ENCODE peak calls at places on chromosomes 1 and 21, in four cellular contexts. T is mesendoderm, C is IMR-90, K is H1. G is an unnamed sample.

GRCh38 chr1:51684776-51685175 is 67.9 kb downstream of the OSBPL9 start:
- DNase-seq in T (no peak), C (no peak), K (no peak), G (no peak)

GRCh38 chr1:207695943-207696342 is 51.0 kb downstream of the CR1L start:
- DNase-seq in T (no peak), C (no peak), K (no peak), G (peak; percentile 38)

GRCh38 chr1:99808391-99809115 is 41.6 kb upstream of the AGL start:
- DNase-seq in T (peak; percentile 93), C (peak; percentile 96), K (no peak), G (peak; percentile 37)

GRCh38 chr1:243946946-243947345 is 96.9 kb upstream of the AKT3 start:
- DNase-seq in T (peak; percentile 95), C (no peak), K (peak; percentile 67), G (peak; percentile 76)

GRCh38 chr1:109214695-109215623 is 1.2 kb downstream of the SARS1 start:
- DNase-seq in T (peak; percentile 93), C (peak; percentile 95), K (no peak), G (no peak)

GRCh38 chr1:26302733-26303405 is 3.6 kb downstream of the UBXN11 start:
- DNase-seq in T (peak; percentile 82), C (peak; percentile 88), K (no peak), G (no peak)

GRCh38 chr1:90716552-90717355 is at the start of gene BARHL2:
- DNase-seq in T (peak; percentile 58), C (no peak), K (peak; percentile 76), G (peak; percentile 68)

GRCh38 chr1:246552110-246552509 is 14.0 kb downstream of the TFB2M start:
- DNase-seq in T (no peak), C (no peak), K (no peak), G (no peak)

GRCh38 chr1:24702511-24703293 is 42.5 kb upstream of the CLIC4 start:
- DNase-seq in T (no peak), C (peak; percentile 89), K (no peak), G (peak; percentile 65)

GRCh38 chr1:62637392-62638105 is 40.2 kb downstream of the ANGPTL3 start:
- DNase-seq in T (peak; percentile 24), C (no peak), K (no peak), G (no peak)

GRCh38 chr1:236002572-236002971 is 62.3 kb downstream of the NID1 start:
- DNase-seq in T (peak; percentile 37), C (no peak), K (no peak), G (no peak)

GRCh38 chr21:34598931-34599400 is 15.9 kb downstream of the RCAN1 start:
- DNase-seq in T (no peak), C (peak; percentile 36), K (no peak), G (no peak)

GRCh38 chr1:92858564-92859399 is 26.9 kb downstream of the RPL5 start:
- DNase-seq in T (peak; percentile 82), C (peak; percentile 85), K (no peak), G (no peak)

GRCh38 chr1:192489748-192490147 is 85.8 kb upstream of the RGS1 start:
- DNase-seq in T (peak; percentile 65), C (peak; percentile 95), K (no peak), G (peak; percentile 40)

GRCh38 chr1:112092656-112093371 is 103.3 kb upstream of the KCND3 start:
- DNase-seq in T (peak; percentile 58), C (no peak), K (peak; percentile 49), G (peak; percentile 32)

GRCh38 chr1:59631561-59631960 is 183.2 kb upstream of the HOOK1 start:
- DNase-seq in T (no peak), C (no peak), K (no peak), G (no peak)

GRCh38 chr1:114549137-114549536 is 32.3 kb downstream of the BCAS2 start:
- DNase-seq in T (no peak), C (no peak), K (no peak), G (no peak)

GRCh38 chr1:201888282-201889033 is at the start of gene SHISA4:
- DNase-seq in T (no peak), C (peak; percentile 29), K (peak; percentile 85), G (peak; percentile 81)

GRCh38 chr1:43452789-43453441 is 816 bp downstream of the HYI start:
- DNase-seq in T (peak; percentile 69), C (peak; percentile 68), K (no peak), G (peak; percentile 75)

GRCh38 chr1:206449566-206449965 is 20.7 kb upstream of the IKBKE start:
- DNase-seq in T (peak; percentile 21), C (peak; percentile 64), K (no peak), G (no peak)

GRCh38 chr21:38042246-38042645 is 126.0 kb upstream of the KCNJ6 start:
- DNase-seq in T (no peak), C (no peak), K (no peak), G (no peak)

DNA sequence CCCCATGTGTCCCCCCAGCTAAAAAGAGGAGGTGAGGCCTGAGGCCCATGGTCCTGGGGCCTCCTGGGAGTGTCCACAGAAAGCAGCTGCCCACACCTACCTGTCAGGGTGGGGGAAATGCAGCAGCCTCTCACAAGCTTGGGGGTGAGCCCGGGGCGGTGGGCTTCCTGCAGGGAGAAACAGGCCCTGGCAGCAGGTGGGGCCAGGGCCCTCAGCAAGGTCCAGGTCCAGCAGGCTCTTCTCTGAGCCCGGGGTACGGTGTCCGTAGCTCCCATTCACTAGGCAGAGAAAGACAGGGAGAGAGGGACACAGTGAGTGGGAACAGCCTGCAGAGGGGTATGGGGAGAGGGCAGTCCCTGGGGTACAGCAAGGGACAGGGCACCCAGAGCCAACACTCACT is 139.0 kb downstream of the GLIS1 start:
- DNase-seq in T (no peak), C (no peak), K (no peak), G (no peak)
- H3K56ac ChIP-seq in T (no peak overlapping the region), C (no peak overlapping the region), K (no peak overlapping the region), G (no peak overlapping the region)

DNA sequence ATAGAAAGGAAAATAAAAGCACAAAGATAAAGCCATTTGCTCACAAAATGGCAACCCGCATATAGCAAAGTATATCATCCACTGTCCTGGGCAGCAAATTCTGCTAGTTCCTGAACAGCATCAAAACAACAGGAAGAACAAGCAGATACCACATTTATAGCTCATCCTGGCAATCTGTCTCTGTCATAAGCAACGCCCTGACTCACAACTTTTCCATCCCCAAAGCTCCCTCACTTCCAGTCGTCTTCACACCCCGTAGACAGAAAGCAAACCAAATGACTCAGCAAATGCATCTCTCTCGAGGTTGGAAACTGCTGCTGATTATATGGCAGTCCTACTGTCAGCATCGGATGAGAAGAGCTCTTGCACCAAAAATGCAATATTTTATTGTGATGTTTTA is 65.8 kb downstream of the AK5 start:
- DNase-seq in T (peak; percentile 69), C (peak; percentile 89), K (no peak), G (no peak)
- H4K8ac ChIP-seq in T (no peak overlapping the region), C (no peak overlapping the region), K (no peak overlapping the region), G (no peak overlapping the region)

DNA sequence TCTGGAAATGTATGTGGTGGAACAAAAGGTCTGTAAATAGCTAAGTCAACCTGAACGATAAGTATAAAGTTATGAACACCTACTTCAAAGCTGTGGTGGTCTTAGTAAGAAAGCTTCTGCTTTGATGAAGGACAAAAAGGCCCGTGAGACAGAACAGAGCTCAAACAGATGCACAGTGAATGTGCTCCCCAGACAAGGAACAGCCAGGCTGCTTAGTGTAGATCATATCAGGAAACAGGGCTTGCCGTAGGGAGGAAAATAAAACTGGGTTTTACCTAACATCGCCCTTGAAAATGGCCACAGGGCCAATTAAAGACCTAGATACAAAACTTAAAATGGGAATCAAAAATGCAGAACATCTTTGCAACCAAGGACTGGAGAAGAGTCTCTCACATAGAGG is 40.2 kb downstream of the PRSS38 start:
- DNase-seq in T (no peak), C (no peak), K (no peak), G (no peak)
- H4K5ac ChIP-seq in T (no peak overlapping the region), C (no peak overlapping the region), K (no peak overlapping the region), G (no peak overlapping the region)

GRCh38 chr1:104592926-104593325 is 843.2 kb downstream of the AMY1C start:
- DNase-seq in T (no peak), C (no peak), K (no peak), G (no peak)
- H3K56ac ChIP-seq in T (no peak overlapping the region), C (no peak overlapping the region), K (no peak overlapping the region), G (no peak overlapping the region)

GRCh38 chr1:1069061-1069710 is 4.9 kb downstream of the RNF223 start:
- DNase-seq in T (peak; percentile 88), C (peak; percentile 40), K (peak; percentile 99), G (peak; percentile 88)
- H4K8ac ChIP-seq in T (no peak overlapping the region), C (peak overlapping the region; percentile 44), K (peak overlapping the region; percentile 57), G (no peak overlapping the region)

DNA sequence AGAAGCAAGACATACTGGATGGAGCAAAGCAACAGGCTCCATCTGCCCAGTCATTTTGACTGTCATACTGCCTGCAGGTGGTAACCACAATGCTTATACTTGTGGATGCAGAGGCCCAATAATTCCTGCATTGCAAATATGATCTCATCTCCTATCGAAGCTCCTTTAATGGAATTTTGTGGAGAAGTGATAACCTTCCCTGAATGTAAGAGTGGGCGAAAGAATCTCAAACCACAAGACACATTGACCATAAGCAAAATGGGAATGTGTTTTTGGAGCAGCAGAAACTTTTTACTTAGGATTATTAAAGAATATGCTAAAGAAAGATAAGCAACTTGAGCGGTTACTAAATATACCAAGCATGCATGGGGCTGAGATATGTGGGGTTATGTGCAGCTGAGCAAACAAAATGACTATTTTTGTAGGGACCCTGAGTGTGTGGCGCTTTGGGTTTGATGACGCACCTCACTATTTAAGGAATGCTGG is 77.4 kb upstream of the BACH1 start:
- DNase-seq in T (no peak), C (peak; percentile 98), K (no peak), G (no peak)
- H4K5ac ChIP-seq in T (no peak overlapping the region), C (peak overlapping the region; percentile 15), K (no peak overlapping the region), G (no peak overlapping the region)

G was measured in H9.